ENCODE peak calls at places on chromosomes 4 and X, in eight cellular contexts. O is lower lobe of right lung, G is astrocyte, Y is colonic mucosa, X is tibial artery, N is left ventricle myocardium inferior, S is sigmoid colon, M is psoas muscle. B is an unnamed sample.
A peak's percentile ranks its signal among the peaks of the same experiment; 100 is the strongest.

GRCh38 chr4:53281438-53281837 is 84.4 kb downstream of the SCFD2 start:
- DNase-seq in O (no peak), G (no peak), Y (no peak), X (no peak), N (no peak), S (no peak), M (no peak), B (no peak)

GRCh38 chrX:104370089-104370488 is 115.4 kb upstream of the ESX1 start:
- DNase-seq in O (no peak), G (no peak), Y (peak; percentile 21), X (no peak), N (no peak), S (no peak), M (no peak), B (no peak)

GRCh38 chrX:1463581-1464281 is 11.0 kb upstream of the ASMTL start:
- DNase-seq in O (peak; percentile 14), G (no peak), Y (no peak), X (peak; percentile 11), N (no peak), S (peak; percentile 25), M (no peak), B (no peak)

GRCh38 chrX:97556359-97556758 is 672.7 kb downstream of the RPA4 start:
- DNase-seq in O (no peak), G (no peak), Y (no peak), X (no peak), N (no peak), S (no peak), M (no peak), B (no peak)

GRCh38 chrX:81229901-81230300 is 28.0 kb downstream of the SH3BGRL start:
- DNase-seq in O (no peak), G (no peak), Y (no peak), X (no peak), N (no peak), S (no peak), M (no peak), B (no peak)

GRCh38 chr4:69800599-69800998 is 40.2 kb upstream of the SULT1B1 start:
- DNase-seq in O (no peak), G (peak; percentile 34), Y (no peak), X (no peak), N (no peak), S (no peak), M (no peak), B (no peak)

GRCh38 chr4:164138521-164138920 is 615.4 kb upstream of the SMIM31 start:
- DNase-seq in O (no peak), G (no peak), Y (no peak), X (no peak), N (no peak), S (no peak), M (no peak), B (no peak)

GRCh38 chr4:16598241-16599224 is 299.9 kb downstream of the LDB2 start:
- DNase-seq in O (no peak), G (peak; percentile 80), Y (no peak), X (no peak), N (no peak), S (no peak), M (no peak), B (no peak)

GRCh38 chr4:113423631-113424030 is 337.9 kb downstream of the CAMK2D start:
- DNase-seq in O (no peak), G (peak; percentile 52), Y (no peak), X (no peak), N (no peak), S (no peak), M (no peak), B (no peak)

GRCh38 chrX:85375333-85375738 is 4.1 kb downstream of the POF1B start:
- DNase-seq in O (no peak), G (no peak), Y (peak; percentile 68), X (no peak), N (no peak), S (no peak), M (no peak), B (peak; percentile 28)

DNA sequence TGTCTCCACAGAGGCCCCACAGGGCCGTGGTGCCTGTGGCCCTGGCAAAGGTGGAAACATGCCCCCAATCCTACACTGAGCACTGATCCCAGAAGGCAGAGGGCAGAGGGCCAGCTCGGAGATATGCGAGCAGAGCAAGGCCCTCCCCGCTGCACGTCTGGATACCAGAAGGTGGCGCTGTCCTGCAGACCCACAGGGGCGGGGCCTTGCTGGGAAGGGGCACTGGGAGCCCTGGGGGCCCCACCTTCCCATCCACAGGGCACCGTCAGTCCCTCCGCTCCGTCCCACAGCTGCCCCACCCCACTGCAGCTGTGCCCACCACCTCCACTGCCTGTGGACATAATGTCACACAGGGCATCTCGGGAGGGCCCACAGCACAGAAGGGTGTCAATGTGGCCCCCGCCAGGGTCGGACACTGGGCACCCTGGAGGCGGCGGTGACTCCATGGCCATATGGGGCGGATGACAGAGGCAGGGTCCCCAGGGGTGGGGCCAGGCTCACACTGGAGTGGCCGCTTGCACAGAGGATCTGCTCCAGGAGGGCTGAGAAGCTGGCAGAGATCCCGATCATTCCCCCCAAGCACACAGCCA is 4.9 kb downstream of the SLC49A3 start:
- DNase-seq in O (peak; percentile 76), G (peak; percentile 46), Y (peak; percentile 78), X (peak; percentile 58), N (peak; percentile 72), S (peak; percentile 76), M (peak; percentile 84), B (peak; percentile 85)
- H3K4me1 ChIP-seq in O (peaks cover 45% of the 10 kb centered on the region), G (peaks cover 30% of the 10 kb centered on the region), Y (peaks cover 21% of the 10 kb centered on the region), X (no peaks in the 10 kb centered on the region), N (peaks cover 56% of the 10 kb centered on the region), S (peaks cover 9% of the 10 kb centered on the region), M (peaks cover 24% of the 10 kb centered on the region), B (peaks cover 45% of the 10 kb centered on the region)

DNA sequence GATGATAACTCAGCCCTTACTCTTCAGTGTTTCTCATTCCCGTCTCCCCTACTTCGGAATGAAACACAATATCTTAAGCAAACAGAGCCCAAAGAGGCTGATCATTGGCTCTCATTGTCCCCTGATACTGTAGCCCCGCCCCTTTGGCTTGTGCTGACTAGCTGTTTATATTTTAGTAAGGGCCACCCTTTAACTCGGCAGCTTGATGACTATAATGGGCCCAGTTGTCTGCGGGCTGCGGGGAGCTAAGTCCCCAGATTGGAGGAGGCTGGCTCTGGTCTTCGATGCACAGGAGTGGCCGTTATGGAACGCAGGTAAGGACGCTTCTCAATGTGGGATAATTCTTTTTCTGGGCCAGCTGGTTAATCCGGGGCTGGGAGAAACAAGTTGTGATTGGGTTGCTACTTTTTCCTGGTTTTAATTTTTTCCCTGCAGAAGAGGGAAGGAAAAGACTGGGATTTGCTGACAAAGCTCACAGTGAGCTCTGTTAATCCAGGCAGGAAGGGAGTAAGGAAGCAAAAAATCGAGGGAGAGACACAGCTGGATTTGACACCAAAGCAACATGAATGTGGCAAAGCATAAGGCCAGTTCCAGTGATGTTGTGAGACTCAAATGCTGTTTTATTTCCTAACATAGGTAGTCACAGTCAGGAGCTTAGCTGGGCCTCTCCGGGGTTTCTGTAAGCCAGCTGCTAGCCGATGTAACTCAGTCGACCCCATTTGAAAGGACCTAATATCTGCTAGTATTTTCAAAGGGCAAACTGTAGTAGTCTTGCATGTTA is at the start of gene TRIM2:
- DNase-seq in O (peak; percentile 72), G (peak; percentile 73), Y (peak; percentile 92), X (peak; percentile 83), N (peak; percentile 68), S (peak; percentile 84), M (peak; percentile 70), B (peak; percentile 71)
- H3K27ac ChIP-seq in O (no peak within 1 kb of the TSS), G (no peak within 1 kb of the TSS), Y (peak within 1 kb of the TSS; percentile 90), X (no peak within 1 kb of the TSS), N (peak within 1 kb of the TSS; percentile 51), S (peak within 1 kb of the TSS; percentile 11), M (no peak within 1 kb of the TSS), B (peak within 1 kb of the TSS; percentile 27)

GRCh38 chr4:37664696-37665095 is 21.5 kb downstream of the RELL1 start:
- DNase-seq in O (no peak), G (no peak), Y (no peak), X (no peak), N (no peak), S (no peak), M (no peak), B (no peak)

GRCh38 chr4:37661643-37662221 is 24.4 kb downstream of the RELL1 start:
- DNase-seq in O (no peak), G (peak; percentile 70), Y (no peak), X (no peak), N (no peak), S (no peak), M (no peak), B (no peak)

GRCh38 chr4:37663552-37663951 is 22.6 kb downstream of the RELL1 start:
- DNase-seq in O (no peak), G (no peak), Y (no peak), X (no peak), N (no peak), S (no peak), M (no peak), B (no peak)

GRCh38 chr4:37662306-37662705 is 23.9 kb downstream of the RELL1 start:
- DNase-seq in O (no peak), G (no peak), Y (no peak), X (no peak), N (no peak), S (no peak), M (no peak), B (no peak)

GRCh38 chr4:37662861-37663390 is 23.2 kb downstream of the RELL1 start:
- DNase-seq in O (no peak), G (peak; percentile 49), Y (no peak), X (no peak), N (peak; percentile 37), S (no peak), M (no peak), B (peak; percentile 61)
- H3K4me1 ChIP-seq in O (peaks cover 78% of the 10 kb centered on the region), G (peaks cover 48% of the 10 kb centered on the region), Y (peaks cover 21% of the 10 kb centered on the region), X (no peaks in the 10 kb centered on the region), N (peaks cover 97% of the 10 kb centered on the region), S (peaks cover 46% of the 10 kb centered on the region), M (peaks cover 90% of the 10 kb centered on the region), B (peaks cover 95% of the 10 kb centered on the region)

GRCh38 chrX:40167240-40168182 is 69.8 kb upstream of the BCOR start:
- DNase-seq in O (no peak), G (no peak), Y (peak; percentile 53), X (no peak), N (no peak), S (peak; percentile 84), M (peak; percentile 72), B (peak; percentile 52)
- H3K27ac ChIP-seq in O (no peak overlapping the region), G (no peak overlapping the region), Y (no peak overlapping the region), X (peak overlapping the region; percentile 49), N (no peak overlapping the region), S (peak overlapping the region; percentile 97), M (no peak overlapping the region), B (peak overlapping the region; percentile 76)

GRCh38 chr4:87073570-87074470 is 139.0 kb downstream of the AFF1 start:
- DNase-seq in O (peak; percentile 65), G (peak; percentile 32), Y (peak; percentile 59), X (no peak), N (peak; percentile 47), S (peak; percentile 82), M (no peak), B (peak; percentile 67)
- H3K4me1 ChIP-seq in O (peaks cover 73% of the 10 kb centered on the region), G (peaks cover under 1% of the 10 kb centered on the region), Y (peaks cover 21% of the 10 kb centered on the region), X (no peaks in the 10 kb centered on the region), N (peaks cover 96% of the 10 kb centered on the region), S (peaks cover 90% of the 10 kb centered on the region), M (peaks cover 82% of the 10 kb centered on the region), B (peaks cover 52% of the 10 kb centered on the region)

B was measured in heart left ventricle.